ENCODE peak calls at places on chromosomes 2 and 18, in seven cellular contexts. V is heart right ventricle; Y is naive thymus-derived CD4-positive, alpha-beta T cell; G is stomach; Q is fibroblast of lung; C is IMR-90; E is transverse colon. F is an unnamed sample. For H3K4me1, the result is how much of the 10 kb centered on the place peaks cover.

GRCh38 chr2:136376798-136377211 is 258.9 kb upstream of the CXCR4 start:
- DNase-seq in E (no peak), G (no peak), C (no peak), Y (no peak), Q (peak), V (no peak), F (no peak)

GRCh38 chr2:157246212-157247067 is 11.1 kb upstream of the GALNT5 start:
- DNase-seq in C (peak), G (no peak), E (no peak), Q (peak), V (no peak), Y (no peak), F (no peak)

GRCh38 chr18:44725300-44726096 is 44.8 kb downstream of the SETBP1 start:
- DNase-seq in Q (peak), G (no peak), C (peak), V (peak), E (peak), Y (no peak), F (no peak)

GRCh38 chr18:44885507-44885906 is 204.8 kb downstream of the SETBP1 start:
- DNase-seq in V (no peak), G (no peak), C (no peak), E (no peak), Q (no peak), Y (no peak), F (no peak)

GRCh38 chr18:59582395-59582794 is 114.8 kb downstream of the CCBE1 start:
- DNase-seq in E (no peak), Y (no peak), Q (peak), C (no peak), G (no peak), V (no peak), F (no peak)

GRCh38 chr2:148645925-148646559 is 1.5 kb downstream of the EPC2 start:
- DNase-seq in G (peak), Q (peak), V (peak), C (peak), Y (no peak), E (peak), F (peak)

GRCh38 chr2:187749804-187750431 is 195.7 kb upstream of the TFPI start:
- DNase-seq in E (no peak), C (no peak), Y (no peak), G (no peak), V (no peak), Q (no peak), F (no peak)

GRCh38 chr2:30488012-30488659 is 41.1 kb downstream of the LCLAT1 start:
- DNase-seq in Q (peak), G (no peak), Y (no peak), V (no peak), E (no peak), C (peak), F (no peak)

GRCh38 chr2:71884303-71885042 is 263.2 kb downstream of the CYP26B1 start:
- DNase-seq in V (no peak), G (no peak), E (no peak), Q (peak), Y (no peak), C (peak), F (no peak)

GRCh38 chr2:74862268-74862964 is 28.5 kb downstream of the HK2 start:
- DNase-seq in C (no peak), Q (no peak), Y (no peak), V (no peak), E (peak), G (peak), F (no peak)

GRCh38 chr2:109265953-109266352 is 136.9 kb downstream of the SH3RF3 start:
- DNase-seq in C (no peak), E (no peak), V (no peak), G (no peak), Q (no peak), Y (no peak), F (no peak)

GRCh38 chr2:233688341-233688740 is 4.3 kb upstream of the UGT1A6 start:
- DNase-seq in Q (no peak), G (no peak), E (no peak), Y (no peak), V (no peak), C (no peak), F (no peak)

GRCh38 chr2:96509847-96510230 is 4.7 kb upstream of the NEURL3 start:
- DNase-seq in G (no peak), C (no peak), V (no peak), Q (no peak), Y (no peak), E (no peak), F (no peak)

GRCh38 chr18:13246591-13246990 is 28.0 kb downstream of the LDLRAD4 start:
- DNase-seq in Q (no peak), G (no peak), C (no peak), Y (no peak), V (no peak), E (no peak), F (no peak)

GRCh38 chr2:63590621-63591408 is 2.1 kb downstream of the MDH1 start:
- DNase-seq in G (no peak), Q (peak), V (peak), Y (no peak), E (peak), C (no peak), F (peak)

GRCh38 chr2:98810588-98810928 is 79.6 kb upstream of the MGAT4A start:
- DNase-seq in Y (no peak), C (no peak), G (no peak), V (no peak), Q (no peak), E (no peak), F (no peak)

GRCh38 chr2:121405233-121405632 is 120.2 kb upstream of the TFCP2L1 start:
- DNase-seq in E (no peak), C (no peak), V (no peak), Q (no peak), G (no peak), Y (no peak), F (no peak)

GRCh38 chr2:3774336-3774735 is 71.0 kb downstream of the DCDC2C start:
- DNase-seq in C (no peak), Q (no peak), E (no peak), V (no peak), G (no peak), Y (no peak), F (no peak)

GRCh38 chr2:3291750-3292149 is 85.9 kb downstream of the EIPR1 start:
- DNase-seq in E (no peak), Q (no peak), C (no peak), V (no peak), Y (no peak), G (no peak), F (no peak)

GRCh38 chr2:196925768-196926561 is 542 bp downstream of the PGAP1 start:
- DNase-seq in Y (no peak), E (peak), G (peak), Q (peak), C (peak), V (peak), F (peak)

GRCh38 chr2:20603791-20604190 is 47.1 kb downstream of the HS1BP3 start:
- DNase-seq in Q (no peak), G (peak), V (no peak), C (no peak), Y (no peak), E (peak), F (no peak)

GRCh38 chr2:61065706-61066688 is at the start of gene SANBR:
- DNase-seq in Q (peak), G (peak), Y (peak), E (peak), C (peak), V (peak), F (peak)

GRCh38 chr2:105746177-105747080 is 1.7 kb downstream of the NCK2 start:
- DNase-seq in G (peak), C (no peak), V (peak), Y (peak), Q (no peak), E (peak), F (peak)

GRCh38 chr18:5173646-5174045 is 23.4 kb downstream of the AKAIN1 start:
- DNase-seq in Y (no peak), G (no peak), V (no peak), Q (no peak), E (no peak), C (no peak), F (no peak)

GRCh38 chr2:76212305-76212985 is 501.7 kb upstream of the GCFC2 start:
- DNase-seq in C (no peak), E (no peak), V (no peak), Y (no peak), Q (no peak), G (no peak), F (no peak)

GRCh38 chr18:40041951-40042350 is 1913.1 kb upstream of the PIK3C3 start:
- DNase-seq in Y (no peak), E (no peak), G (no peak), V (no peak), Q (no peak), C (no peak), F (no peak)

GRCh38 chr2:233217892-233218377 is 33.5 kb upstream of the ATG16L1 start:
- DNase-seq in G (peak), E (no peak), Q (no peak), Y (no peak), C (no peak), V (no peak), F (no peak)

GRCh38 chr18:46053368-46054095 is 18.5 kb downstream of the PSTPIP2 start:
- DNase-seq in G (no peak), V (no peak), C (peak), Q (peak), E (no peak), Y (no peak), F (no peak)

GRCh38 chr2:182605166-182605565 is 110.9 kb upstream of the DNAJC10 start:
- DNase-seq in G (no peak), Y (no peak), Q (no peak), E (no peak), V (no peak), C (peak), F (no peak)

GRCh38 chr2:10968176-10968575 is 56.4 kb downstream of the KCNF1 start:
- DNase-seq in V (no peak), G (no peak), Y (no peak), E (no peak), C (no peak), Q (no peak), F (no peak)

GRCh38 chr2:19195681-19196080 is 162.7 kb downstream of the OSR1 start:
- DNase-seq in E (no peak), Y (no peak), V (no peak), G (no peak), Q (no peak), C (peak), F (no peak)

DNA sequence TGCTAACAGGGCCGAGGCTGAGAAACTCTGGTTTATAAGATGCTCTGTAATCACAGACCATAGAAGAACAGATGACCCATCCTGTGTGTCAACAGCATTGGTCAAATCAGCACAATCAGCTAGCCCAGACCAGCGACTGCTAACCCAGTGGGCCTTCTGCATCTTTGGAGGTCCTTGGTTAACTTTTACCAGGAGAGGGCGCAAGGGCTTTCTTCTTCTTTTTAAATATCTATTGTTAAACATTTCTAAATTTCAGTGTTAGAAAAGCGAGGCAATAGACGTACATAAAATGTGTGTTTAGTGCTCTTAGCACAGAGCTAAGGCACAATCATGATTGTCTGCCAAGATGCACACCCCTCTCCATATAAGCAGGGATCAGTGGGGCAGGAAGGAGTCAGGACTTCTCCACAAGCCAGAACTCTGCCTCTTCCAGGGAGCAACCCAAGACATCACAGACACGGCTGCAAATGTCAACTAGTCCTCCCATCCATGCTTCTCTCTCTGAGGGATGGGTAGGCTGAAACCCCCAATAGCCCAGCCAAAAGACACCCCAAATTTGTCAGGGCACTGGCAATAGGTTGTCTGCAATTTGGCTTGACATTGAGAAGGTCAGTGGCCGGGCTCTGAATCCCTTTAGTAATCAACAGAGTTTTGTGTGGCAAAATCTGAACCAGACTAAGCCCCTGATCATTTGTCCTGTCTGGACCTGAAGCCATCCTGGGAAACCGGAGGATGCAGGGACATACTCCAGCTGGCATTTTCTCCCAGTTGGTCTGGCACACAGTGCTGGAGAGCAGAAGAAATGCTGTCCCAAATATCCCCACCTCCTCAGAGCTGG is 188.2 kb downstream of the BCL2 start:
- DNase-seq in G (no peak), Y (no peak), Q (peak), E (peak), V (peak), C (peak), F (peak)
- H3K27ac ChIP-seq in G (no peak), Y (peak), Q (no peak), E (peak), V (no peak), C (no peak), F (no peak)

DNA sequence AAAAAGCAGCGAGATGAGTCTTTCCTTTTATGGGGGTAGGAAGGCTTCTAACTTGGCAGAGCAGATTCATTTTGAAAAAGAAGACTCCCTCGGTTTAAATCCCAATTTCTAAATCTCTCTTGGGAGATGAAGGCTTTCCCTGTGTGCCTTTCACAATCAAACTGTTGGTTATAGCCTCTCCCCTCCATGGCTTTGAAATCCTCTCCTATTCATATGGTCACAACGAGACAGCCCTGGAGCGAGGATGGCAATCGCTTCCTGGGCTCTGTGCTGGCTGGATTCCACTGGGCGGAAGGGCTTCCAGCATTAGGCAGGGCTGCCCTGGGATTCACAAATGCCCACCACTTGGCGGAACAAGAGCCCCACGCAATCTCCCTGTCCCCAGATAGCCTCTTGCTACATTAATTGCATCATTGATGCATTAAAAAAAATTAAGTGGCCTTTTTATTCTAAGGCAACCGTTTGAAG is 1.6 kb downstream of the CAVIN2 start:
- DNase-seq in V (peak), C (no peak), E (no peak), Y (no peak), G (no peak), Q (peak), F (no peak)
- H3K4me3 ChIP-seq in V (peak), C (peak), E (peak), Y (no peak), G (peak), Q (peak), F (peak)

GRCh38 chr2:15983496-15983895 is 43.1 kb downstream of the MYCN start:
- DNase-seq in C (no peak), Y (no peak), Q (no peak), E (no peak), G (no peak), V (no peak), F (no peak)

GRCh38 chr2:15985531-15985930 is 45.2 kb downstream of the MYCN start:
- DNase-seq in G (no peak), V (no peak), Y (no peak), Q (no peak), E (no peak), C (no peak), F (no peak)

GRCh38 chr2:15986068-15986560 is 45.8 kb downstream of the MYCN start:
- DNase-seq in E (no peak), G (no peak), Y (no peak), V (no peak), Q (no peak), C (no peak), F (no peak)

GRCh38 chr2:15986644-15987043 is 46.3 kb downstream of the MYCN start:
- DNase-seq in C (no peak), Q (no peak), V (no peak), E (no peak), Y (no peak), G (no peak), F (no peak)

GRCh38 chr2:15984367-15985255 is 44.3 kb downstream of the MYCN start:
- DNase-seq in Y (no peak), G (no peak), Q (no peak), E (no peak), C (no peak), V (no peak), F (no peak)
- H3K4me1 ChIP-seq in Y (under half), G (under half), Q (under half), E (under half), C (under half), V (under half), F (under half)

GRCh38 chr18:55886886-55887285 is 298.9 kb upstream of the TCF4 start:
- DNase-seq in E (no peak), V (no peak), Q (no peak), G (no peak), C (no peak), Y (no peak), F (no peak)
- H3K27ac ChIP-seq in E (no peak), V (no peak), Q (no peak), G (no peak), C (no peak), Y (no peak), F (no peak)

GRCh38 chr2:174846218-174846617 is 81.9 kb upstream of the CHRNA1 start:
- DNase-seq in Y (no peak), Q (peak), V (no peak), G (no peak), C (no peak), E (no peak), F (no peak)

GRCh38 chr2:174846941-174847938 is 83.0 kb upstream of the CHRNA1 start:
- DNase-seq in C (peak), E (no peak), Q (peak), G (no peak), V (peak), Y (no peak), F (no peak)

GRCh38 chr2:174842496-174842895 is 78.2 kb upstream of the CHRNA1 start:
- DNase-seq in E (no peak), Y (no peak), V (no peak), G (no peak), C (no peak), Q (no peak), F (no peak)

GRCh38 chr2:174841931-174842330 is 77.7 kb upstream of the CHRNA1 start:
- DNase-seq in Q (no peak), V (no peak), G (no peak), Y (no peak), C (no peak), E (no peak), F (no peak)

GRCh38 chr2:174844295-174844708 is 80.0 kb upstream of the CHRNA1 start:
- DNase-seq in C (no peak), V (no peak), E (no peak), Q (no peak), G (no peak), Y (no peak), F (no peak)
- H3K4me3 ChIP-seq in C (peak), V (no peak), E (no peak), Q (peak), G (no peak), Y (no peak), F (no peak)

DNA sequence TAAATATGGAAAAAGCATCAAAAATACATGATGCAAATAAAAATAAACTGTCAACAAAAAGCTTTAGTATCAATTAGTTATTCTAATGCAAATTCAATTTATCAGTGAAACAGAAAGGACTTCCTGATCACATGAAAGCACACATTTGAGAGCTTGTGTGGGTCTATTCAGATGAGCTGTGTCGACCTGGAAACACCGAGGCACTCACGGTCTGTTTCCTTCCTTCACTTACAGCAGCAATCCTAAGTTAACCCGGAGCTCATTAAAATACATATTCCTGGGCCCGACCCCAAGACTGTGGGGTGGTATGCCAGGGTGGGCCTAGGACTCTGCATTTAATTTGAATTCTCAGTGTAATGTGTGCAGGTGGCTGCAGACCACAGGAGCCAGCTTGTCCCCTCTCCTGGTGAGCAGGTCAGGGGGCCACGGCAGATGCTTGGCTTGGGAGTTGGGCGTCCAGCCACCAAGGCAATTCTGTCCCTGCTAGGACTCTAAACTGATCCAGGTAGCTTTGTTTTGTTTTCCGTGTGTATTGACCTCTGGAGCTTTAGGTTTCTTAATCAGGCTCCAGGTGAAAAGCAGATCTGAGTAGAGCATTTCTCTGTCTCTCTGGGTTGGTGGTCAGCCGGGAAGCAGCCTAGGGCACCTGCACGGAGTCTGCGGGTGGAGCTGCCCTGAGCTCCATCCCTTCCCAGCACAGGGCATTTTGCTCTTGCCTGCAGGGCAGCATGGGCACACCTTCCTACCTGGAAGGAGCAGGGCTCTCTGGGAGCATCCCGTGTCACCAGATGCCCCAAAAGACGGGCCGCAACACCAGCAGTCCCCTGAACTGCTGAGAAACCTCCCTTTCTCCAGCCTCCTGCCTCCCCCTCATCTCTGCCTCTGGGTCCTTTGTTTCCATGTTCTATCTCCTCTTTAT is 9.0 kb downstream of the MBP start:
- DNase-seq in Q (no peak), C (no peak), V (no peak), Y (no peak), E (no peak), G (no peak), F (no peak)
- H3K4me1 ChIP-seq in Q (under half), C (under half), V (under half), Y (half or more), E (under half), G (half or more), F (under half)

GRCh38 chr18:55982992-55983391 is 395.0 kb upstream of the TCF4 start:
- DNase-seq in V (peak), Y (no peak), G (no peak), Q (no peak), C (peak), E (no peak), F (no peak)

GRCh38 chr18:55981712-55982475 is 393.9 kb upstream of the TCF4 start:
- DNase-seq in C (no peak), Q (no peak), G (no peak), Y (no peak), V (no peak), E (no peak), F (no peak)

GRCh38 chr18:55988537-55988936 is 400.5 kb upstream of the TCF4 start:
- DNase-seq in G (no peak), Q (peak), C (peak), E (no peak), Y (no peak), V (peak), F (no peak)

GRCh38 chr18:55983433-55983832 is 395.4 kb upstream of the TCF4 start:
- DNase-seq in G (no peak), E (no peak), C (peak), Y (no peak), Q (no peak), V (peak), F (no peak)
- H3K27ac ChIP-seq in G (no peak), E (no peak), C (no peak), Y (no peak), Q (no peak), V (peak), F (no peak)